ENCODE peak calls at places on chromosomes 3 and 15, in ten cellular contexts. One of them, this sample, is unnamed.

GRCh38 chr3:111594781-111595180 is 365 bp downstream of the ZBED2 start:
- ATAC-seq in HCT116: peak
- ATAC-seq in pancreas: no peak
- ATAC-seq in heart right ventricle: no peak
- ATAC-seq in lower lobe of right lung: peak
- ATAC-seq in RWPE2: no peak
- ATAC-seq in upper lobe of right lung: peak
- ATAC-seq in heart left ventricle: no peak
- ATAC-seq in psoas muscle: no peak
- ATAC-seq in GM12878: peak
- ATAC-seq in this sample: no peak

GRCh38 chr3:31882431-31882830 is 98.6 kb downstream of the OSBPL10 start:
- ATAC-seq in HCT116: no peak
- ATAC-seq in pancreas: no peak
- ATAC-seq in heart right ventricle: no peak
- ATAC-seq in lower lobe of right lung: no peak
- ATAC-seq in RWPE2: peak
- ATAC-seq in upper lobe of right lung: no peak
- ATAC-seq in heart left ventricle: no peak
- ATAC-seq in psoas muscle: no peak
- ATAC-seq in GM12878: no peak
- ATAC-seq in this sample: no peak

GRCh38 chr15:57418640-57419039 is 42.3 kb downstream of the CGNL1 start:
- ATAC-seq in HCT116: no peak
- ATAC-seq in pancreas: no peak
- ATAC-seq in heart right ventricle: no peak
- ATAC-seq in lower lobe of right lung: no peak
- ATAC-seq in RWPE2: no peak
- ATAC-seq in upper lobe of right lung: no peak
- ATAC-seq in heart left ventricle: no peak
- ATAC-seq in psoas muscle: no peak
- ATAC-seq in GM12878: no peak
- ATAC-seq in this sample: no peak

GRCh38 chr3:138173769-138174420 is 826 bp downstream of the DBR1 start:
- ATAC-seq in HCT116: peak
- ATAC-seq in pancreas: peak
- ATAC-seq in heart right ventricle: no peak
- ATAC-seq in lower lobe of right lung: peak
- ATAC-seq in RWPE2: peak
- ATAC-seq in upper lobe of right lung: no peak
- ATAC-seq in heart left ventricle: no peak
- ATAC-seq in psoas muscle: no peak
- ATAC-seq in GM12878: peak
- ATAC-seq in this sample: no peak

GRCh38 chr15:51667478-51667877 is 13.8 kb upstream of the SCG3 start:
- ATAC-seq in HCT116: no peak
- ATAC-seq in pancreas: no peak
- ATAC-seq in heart right ventricle: no peak
- ATAC-seq in lower lobe of right lung: no peak
- ATAC-seq in RWPE2: no peak
- ATAC-seq in upper lobe of right lung: no peak
- ATAC-seq in heart left ventricle: no peak
- ATAC-seq in psoas muscle: no peak
- ATAC-seq in GM12878: no peak
- ATAC-seq in this sample: no peak

GRCh38 chr3:158312560-158313141 is 202.8 kb downstream of the RSRC1 start:
- ATAC-seq in HCT116: no peak
- ATAC-seq in pancreas: no peak
- ATAC-seq in heart right ventricle: no peak
- ATAC-seq in lower lobe of right lung: no peak
- ATAC-seq in RWPE2: no peak
- ATAC-seq in upper lobe of right lung: no peak
- ATAC-seq in heart left ventricle: no peak
- ATAC-seq in psoas muscle: no peak
- ATAC-seq in GM12878: no peak
- ATAC-seq in this sample: no peak

GRCh38 chr3:109334572-109334971 is 2.8 kb downstream of the DPPA4 start:
- ATAC-seq in HCT116: no peak
- ATAC-seq in pancreas: no peak
- ATAC-seq in heart right ventricle: no peak
- ATAC-seq in lower lobe of right lung: no peak
- ATAC-seq in RWPE2: no peak
- ATAC-seq in upper lobe of right lung: no peak
- ATAC-seq in heart left ventricle: no peak
- ATAC-seq in psoas muscle: no peak
- ATAC-seq in GM12878: no peak
- ATAC-seq in this sample: no peak

GRCh38 chr3:47436180-47436579 is 39.6 kb downstream of the SCAP start:
- ATAC-seq in HCT116: no peak
- ATAC-seq in pancreas: no peak
- ATAC-seq in heart right ventricle: no peak
- ATAC-seq in lower lobe of right lung: no peak
- ATAC-seq in RWPE2: no peak
- ATAC-seq in upper lobe of right lung: no peak
- ATAC-seq in heart left ventricle: no peak
- ATAC-seq in psoas muscle: no peak
- ATAC-seq in GM12878: no peak
- ATAC-seq in this sample: no peak

GRCh38 chr3:30779686-30780287 is 114.7 kb downstream of the GADL1 start:
- ATAC-seq in HCT116: peak
- ATAC-seq in pancreas: no peak
- ATAC-seq in heart right ventricle: no peak
- ATAC-seq in lower lobe of right lung: no peak
- ATAC-seq in RWPE2: no peak
- ATAC-seq in upper lobe of right lung: peak
- ATAC-seq in heart left ventricle: peak
- ATAC-seq in psoas muscle: no peak
- ATAC-seq in GM12878: peak
- ATAC-seq in this sample: no peak

GRCh38 chr15:52221730-52222129 is 30.5 kb upstream of the GNB5 start:
- ATAC-seq in HCT116: no peak
- ATAC-seq in pancreas: no peak
- ATAC-seq in heart right ventricle: no peak
- ATAC-seq in lower lobe of right lung: no peak
- ATAC-seq in RWPE2: no peak
- ATAC-seq in upper lobe of right lung: no peak
- ATAC-seq in heart left ventricle: no peak
- ATAC-seq in psoas muscle: no peak
- ATAC-seq in GM12878: peak
- ATAC-seq in this sample: no peak

GRCh38 chr3:171266034-171266805 is 194.0 kb downstream of the TNIK start:
- ATAC-seq in HCT116: no peak
- ATAC-seq in pancreas: peak
- ATAC-seq in heart right ventricle: no peak
- ATAC-seq in lower lobe of right lung: no peak
- ATAC-seq in RWPE2: no peak
- ATAC-seq in upper lobe of right lung: no peak
- ATAC-seq in heart left ventricle: no peak
- ATAC-seq in psoas muscle: no peak
- ATAC-seq in GM12878: no peak
- ATAC-seq in this sample: peak
- H3K4me3 ChIP-seq in HCT116: no peak
- H3K4me3 ChIP-seq in pancreas: no peak
- H3K4me3 ChIP-seq in heart right ventricle: no peak
- H3K4me3 ChIP-seq in lower lobe of right lung: no peak
- H3K4me3 ChIP-seq in RWPE2: no peak
- H3K4me3 ChIP-seq in upper lobe of right lung: no peak
- H3K4me3 ChIP-seq in heart left ventricle: no peak
- H3K4me3 ChIP-seq in psoas muscle: no peak
- H3K4me3 ChIP-seq in GM12878: no peak
- H3K4me3 ChIP-seq in this sample: no peak

DNA sequence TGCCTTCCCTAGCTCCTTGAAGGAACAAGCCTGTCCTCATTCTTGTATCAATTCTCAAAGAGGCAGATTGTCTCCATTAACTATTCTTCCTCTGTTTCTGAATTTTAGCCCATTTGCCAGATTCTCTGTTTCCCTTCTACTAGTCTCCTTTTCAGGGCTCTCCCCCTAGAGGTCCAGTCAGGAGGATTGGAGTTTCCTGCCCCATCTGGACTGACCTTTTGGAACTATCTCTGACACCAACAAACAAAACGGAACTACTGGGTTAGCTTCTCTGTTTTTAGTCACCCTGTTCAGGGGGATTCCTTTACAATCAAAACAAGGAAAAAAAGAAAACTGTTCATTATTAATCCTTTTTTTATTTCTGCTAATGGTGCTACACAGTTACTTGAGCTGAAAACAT is 10.2 kb upstream of the KPNA4 start:
- ATAC-seq in HCT116: no peak
- ATAC-seq in pancreas: no peak
- ATAC-seq in heart right ventricle: no peak
- ATAC-seq in lower lobe of right lung: no peak
- ATAC-seq in RWPE2: no peak
- ATAC-seq in upper lobe of right lung: no peak
- ATAC-seq in heart left ventricle: no peak
- ATAC-seq in psoas muscle: no peak
- ATAC-seq in GM12878: peak
- ATAC-seq in this sample: no peak
- TF ChIP-seq CTCF in HCT116: no peak
- TF ChIP-seq CTCF in pancreas: no peak
- TF ChIP-seq CTCF in heart right ventricle: no peak
- TF ChIP-seq CTCF in lower lobe of right lung: no peak
- TF ChIP-seq CTCF in RWPE2: no peak
- TF ChIP-seq CTCF in upper lobe of right lung: no peak
- TF ChIP-seq CTCF in heart left ventricle: no peak
- TF ChIP-seq CTCF in psoas muscle: no peak
- TF ChIP-seq CTCF in GM12878: no peak
- TF ChIP-seq CTCF in this sample: no peak

GRCh38 chr3:112672716-112673506 is 32.0 kb upstream of the CCDC80 start:
- ATAC-seq in HCT116: no peak
- ATAC-seq in pancreas: no peak
- ATAC-seq in heart right ventricle: no peak
- ATAC-seq in lower lobe of right lung: no peak
- ATAC-seq in RWPE2: no peak
- ATAC-seq in upper lobe of right lung: no peak
- ATAC-seq in heart left ventricle: no peak
- ATAC-seq in psoas muscle: no peak
- ATAC-seq in GM12878: no peak
- ATAC-seq in this sample: no peak

GRCh38 chr3:112675943-112676530 is 35.1 kb upstream of the CCDC80 start:
- ATAC-seq in HCT116: no peak
- ATAC-seq in pancreas: no peak
- ATAC-seq in heart right ventricle: no peak
- ATAC-seq in lower lobe of right lung: no peak
- ATAC-seq in RWPE2: no peak
- ATAC-seq in upper lobe of right lung: no peak
- ATAC-seq in heart left ventricle: no peak
- ATAC-seq in psoas muscle: no peak
- ATAC-seq in GM12878: peak
- ATAC-seq in this sample: no peak

GRCh38 chr3:112675349-112675748 is 34.4 kb upstream of the CCDC80 start:
- ATAC-seq in HCT116: no peak
- ATAC-seq in pancreas: no peak
- ATAC-seq in heart right ventricle: no peak
- ATAC-seq in lower lobe of right lung: no peak
- ATAC-seq in RWPE2: no peak
- ATAC-seq in upper lobe of right lung: no peak
- ATAC-seq in heart left ventricle: no peak
- ATAC-seq in psoas muscle: no peak
- ATAC-seq in GM12878: no peak
- ATAC-seq in this sample: no peak

GRCh38 chr3:112671930-112672715 is 31.2 kb upstream of the CCDC80 start:
- ATAC-seq in HCT116: no peak
- ATAC-seq in pancreas: no peak
- ATAC-seq in heart right ventricle: no peak
- ATAC-seq in lower lobe of right lung: peak
- ATAC-seq in RWPE2: peak
- ATAC-seq in upper lobe of right lung: no peak
- ATAC-seq in heart left ventricle: no peak
- ATAC-seq in psoas muscle: no peak
- ATAC-seq in GM12878: no peak
- ATAC-seq in this sample: peak

DNA sequence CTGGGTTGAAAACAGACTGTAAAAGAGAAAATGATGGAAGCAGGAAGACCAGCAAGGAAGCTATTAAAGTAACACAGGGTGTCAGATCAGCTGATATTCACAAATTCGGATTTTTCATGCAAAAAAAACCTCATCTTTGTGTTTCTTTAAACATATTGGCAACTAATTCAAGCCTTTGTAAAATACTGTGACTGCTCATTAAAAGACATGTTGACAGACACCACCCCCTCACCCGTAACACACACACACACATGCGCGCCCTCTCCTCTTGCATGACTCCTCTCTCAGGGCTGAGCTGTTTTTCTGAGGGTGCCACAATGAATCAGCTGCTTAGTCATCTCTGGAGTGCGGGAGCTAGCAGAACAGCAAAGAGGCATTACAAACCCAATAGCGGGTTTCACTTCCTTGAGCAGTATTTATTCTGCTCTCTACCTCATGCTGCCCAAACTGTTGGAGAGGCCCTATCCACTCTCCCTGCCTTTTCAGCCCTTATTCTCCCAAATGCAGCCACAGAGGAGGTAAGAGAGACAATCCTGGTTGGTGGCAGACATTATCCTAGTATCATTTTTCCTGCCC is 35.8 kb upstream of the CCDC80 start:
- ATAC-seq in HCT116: peak
- ATAC-seq in pancreas: peak
- ATAC-seq in heart right ventricle: peak
- ATAC-seq in lower lobe of right lung: peak
- ATAC-seq in RWPE2: peak
- ATAC-seq in upper lobe of right lung: peak
- ATAC-seq in heart left ventricle: peak
- ATAC-seq in psoas muscle: peak
- ATAC-seq in GM12878: peak
- ATAC-seq in this sample: peak
- H3K4me3 ChIP-seq in HCT116: peak
- H3K4me3 ChIP-seq in pancreas: no peak
- H3K4me3 ChIP-seq in heart right ventricle: no peak
- H3K4me3 ChIP-seq in lower lobe of right lung: no peak
- H3K4me3 ChIP-seq in RWPE2: no peak
- H3K4me3 ChIP-seq in upper lobe of right lung: no peak
- H3K4me3 ChIP-seq in heart left ventricle: no peak
- H3K4me3 ChIP-seq in psoas muscle: no peak
- H3K4me3 ChIP-seq in GM12878: no peak
- H3K4me3 ChIP-seq in this sample: no peak

GRCh38 chr3:185971579-185971978 is 33.8 kb upstream of the TRA2B start:
- ATAC-seq in HCT116: no peak
- ATAC-seq in pancreas: no peak
- ATAC-seq in heart right ventricle: no peak
- ATAC-seq in lower lobe of right lung: no peak
- ATAC-seq in RWPE2: no peak
- ATAC-seq in upper lobe of right lung: no peak
- ATAC-seq in heart left ventricle: no peak
- ATAC-seq in psoas muscle: no peak
- ATAC-seq in GM12878: no peak
- ATAC-seq in this sample: no peak

GRCh38 chr3:185965496-185965895 is 27.7 kb upstream of the TRA2B start:
- ATAC-seq in HCT116: no peak
- ATAC-seq in pancreas: no peak
- ATAC-seq in heart right ventricle: no peak
- ATAC-seq in lower lobe of right lung: no peak
- ATAC-seq in RWPE2: no peak
- ATAC-seq in upper lobe of right lung: no peak
- ATAC-seq in heart left ventricle: no peak
- ATAC-seq in psoas muscle: no peak
- ATAC-seq in GM12878: no peak
- ATAC-seq in this sample: no peak

GRCh38 chr3:185966655-185967054 is 28.8 kb upstream of the TRA2B start:
- ATAC-seq in HCT116: no peak
- ATAC-seq in pancreas: no peak
- ATAC-seq in heart right ventricle: no peak
- ATAC-seq in lower lobe of right lung: no peak
- ATAC-seq in RWPE2: no peak
- ATAC-seq in upper lobe of right lung: no peak
- ATAC-seq in heart left ventricle: no peak
- ATAC-seq in psoas muscle: no peak
- ATAC-seq in GM12878: no peak
- ATAC-seq in this sample: no peak

GRCh38 chr3:185968168-185968567 is 30.4 kb upstream of the TRA2B start:
- ATAC-seq in HCT116: no peak
- ATAC-seq in pancreas: no peak
- ATAC-seq in heart right ventricle: no peak
- ATAC-seq in lower lobe of right lung: no peak
- ATAC-seq in RWPE2: no peak
- ATAC-seq in upper lobe of right lung: no peak
- ATAC-seq in heart left ventricle: no peak
- ATAC-seq in psoas muscle: no peak
- ATAC-seq in GM12878: no peak
- ATAC-seq in this sample: no peak
- TF ChIP-seq CTCF in HCT116: peak
- TF ChIP-seq CTCF in pancreas: no peak
- TF ChIP-seq CTCF in heart right ventricle: no peak
- TF ChIP-seq CTCF in lower lobe of right lung: no peak
- TF ChIP-seq CTCF in RWPE2: no peak
- TF ChIP-seq CTCF in upper lobe of right lung: no peak
- TF ChIP-seq CTCF in heart left ventricle: no peak
- TF ChIP-seq CTCF in psoas muscle: no peak
- TF ChIP-seq CTCF in GM12878: no peak
- TF ChIP-seq CTCF in this sample: no peak